ENCODE peak calls at places on chromosome 13, in seven cellular contexts. S, C, Q, K, B, I and A are unnamed samples.

GRCh38 chr13:47764817-47765216 is 236.3 kb downstream of the SUCLA2 start:
- DNase-seq in C (no peak), I (no peak), B (no peak), K (no peak), S (no peak), Q (no peak), A (no peak)

GRCh38 chr13:112443191-112444000 is 67.2 kb downstream of the SPACA7 start:
- DNase-seq in B (no peak), S (no peak), K (no peak), I (no peak), C (peak; percentile 72), Q (no peak), A (peak; percentile 66)

GRCh38 chr13:112926993-112927392 is 42.0 kb upstream of the MCF2L start:
- DNase-seq in Q (no peak), C (no peak), I (no peak), K (no peak), S (no peak), B (no peak), A (no peak)

GRCh38 chr13:97855570-97855970 is 97.9 kb upstream of the IPO5 start:
- DNase-seq in S (peak; percentile 80), I (no peak), B (peak; percentile 10), Q (peak; percentile 54), C (peak; percentile 81), K (no peak), A (peak; percentile 67)

GRCh38 chr13:69124996-69125395 is 982.6 kb upstream of the ATXN8OS start:
- DNase-seq in C (no peak), Q (no peak), I (no peak), K (no peak), B (no peak), S (no peak), A (no peak)

GRCh38 chr13:28753208-28753892 is 34.6 kb upstream of the SLC46A3 start:
- DNase-seq in S (peak; percentile 64), I (no peak), K (peak; percentile 86), B (no peak), C (peak; percentile 64), Q (peak; percentile 79), A (no peak)

GRCh38 chr13:92575782-92576181 is 650.8 kb upstream of the GPC6 start:
- DNase-seq in C (no peak), I (no peak), B (no peak), S (no peak), Q (no peak), K (no peak), A (no peak)

GRCh38 chr13:44651209-44651608 is 75.1 kb upstream of the TSC22D1 start:
- DNase-seq in S (no peak), C (no peak), K (no peak), I (no peak), Q (no peak), B (no peak), A (no peak)

GRCh38 chr13:28409648-28410047 is 85.3 kb downstream of the FLT1 start:
- DNase-seq in K (no peak), Q (no peak), I (no peak), S (no peak), B (no peak), C (no peak), A (no peak)

GRCh38 chr13:42894765-42895181 is 97.3 kb downstream of the EPSTI1 start:
- DNase-seq in S (no peak), K (no peak), I (no peak), C (no peak), B (no peak), Q (peak; percentile 38), A (no peak)

GRCh38 chr13:113178070-113178895 is 19.8 kb downstream of the PROZ start:
- DNase-seq in K (no peak), Q (no peak), I (no peak), C (no peak), S (peak; percentile 87), B (no peak), A (no peak)

GRCh38 chr13:30373727-30374126 is 48.6 kb upstream of the UBE2L5 start:
- DNase-seq in C (no peak), B (no peak), S (no peak), Q (no peak), K (peak; percentile 60), I (no peak), A (no peak)

GRCh38 chr13:76667551-76667950 is 218.7 kb downstream of the KCTD12 start:
- DNase-seq in I (no peak), K (no peak), S (peak; percentile 39), B (no peak), C (no peak), Q (no peak), A (no peak)

GRCh38 chr13:98228661-98229349 is 51.7 kb upstream of the RNF113B start:
- DNase-seq in Q (no peak), I (no peak), K (no peak), C (no peak), S (peak; percentile 12), B (no peak), A (no peak)

GRCh38 chr13:112217431-112217830 is 150.5 kb downstream of the SOX1 start:
- DNase-seq in S (no peak), Q (peak; percentile 23), C (no peak), K (no peak), B (no peak), I (no peak), A (no peak)

GRCh38 chr13:45454204-45454603 is 10.5 kb upstream of the COG3 start:
- DNase-seq in S (no peak), C (no peak), K (no peak), B (no peak), I (no peak), Q (no peak), A (no peak)

GRCh38 chr13:39245688-39246087 is 207.4 kb downstream of the NHLRC3 start:
- DNase-seq in C (no peak), Q (no peak), S (no peak), K (no peak), I (no peak), B (no peak), A (no peak)

GRCh38 chr13:37448072-37448471 is 150.5 kb downstream of the POSTN start:
- DNase-seq in Q (no peak), C (no peak), B (no peak), S (no peak), K (no peak), I (no peak), A (no peak)

GRCh38 chr13:101013245-101013644 is 338.6 kb upstream of the TMTC4 start:
- DNase-seq in C (no peak), Q (no peak), I (no peak), B (no peak), K (no peak), S (no peak), A (no peak)

GRCh38 chr13:45826741-45827140 is 24.8 kb downstream of the SIAH3 start:
- DNase-seq in S (no peak), Q (no peak), K (no peak), I (no peak), B (no peak), C (no peak), A (no peak)

GRCh38 chr13:27171244-27171829 is at the start of gene USP12:
- DNase-seq in C (no peak), K (peak; percentile 51), S (peak; percentile 3), B (peak; percentile 59), I (no peak), Q (no peak), A (no peak)

GRCh38 chr13:113869263-113869662 is 5.4 kb upstream of the GAS6 start:
- DNase-seq in S (no peak), C (no peak), Q (no peak), K (no peak), B (no peak), I (no peak), A (no peak)

GRCh38 chr13:51959773-51960172 is 51.5 kb downstream of the ATP7B start:
- DNase-seq in I (no peak), K (no peak), C (no peak), B (no peak), S (no peak), Q (no peak), A (no peak)

GRCh38 chr13:35789335-35790166 is 313.1 kb upstream of the MAB21L1 start:
- DNase-seq in C (peak; percentile 35), Q (no peak), S (peak; percentile 25), K (no peak), B (no peak), I (no peak), A (peak; percentile 40)

GRCh38 chr13:73956101-73956500 is 178.1 kb downstream of the KLF12 start:
- DNase-seq in K (no peak), Q (no peak), I (no peak), S (no peak), B (no peak), C (no peak), A (no peak)

GRCh38 chr13:30576528-30576927 is 41.2 kb upstream of the USPL1 start:
- DNase-seq in S (no peak), Q (peak; percentile 47), I (peak; percentile 40), B (no peak), C (no peak), K (no peak), A (no peak)

GRCh38 chr13:107554355-107554905 is 660.9 kb downstream of the LIG4 start:
- DNase-seq in S (no peak), I (no peak), B (no peak), K (no peak), C (no peak), Q (no peak), A (no peak)

GRCh38 chr13:30736461-30736860 is 1.1 kb downstream of the ALOX5AP start:
- DNase-seq in S (no peak), I (no peak), C (no peak), B (no peak), Q (no peak), K (no peak), A (no peak)